ENCODE peak calls at places on chromosomes 4 and X, in four cellular contexts. P is astrocyte of the spinal cord, Z is heart right ventricle, O is transverse colon. J is an unnamed sample.
A peak's percentile ranks its signal among the peaks of the same experiment; 100 is the strongest.

GRCh38 chrX:102745513-102746133 is 25.1 kb downstream of the GPRASP3 start:
- DNase-seq in Z (no peak), P (peak; percentile 6), O (no peak), J (no peak)

GRCh38 chr4:41878991-41879491 is 56.2 kb upstream of the TMEM33 start:
- DNase-seq in O (no peak), Z (no peak), P (no peak), J (no peak)

GRCh38 chrX:141439651-141440050 is 144.9 kb downstream of the SPANXA1 start:
- DNase-seq in O (no peak), P (no peak), Z (no peak), J (no peak)

GRCh38 chr4:80202784-80203553 is 5.7 kb downstream of the PRDM8 start:
- DNase-seq in Z (no peak), P (no peak), O (peak; percentile 53), J (no peak)

GRCh38 chr4:25032126-25032525 is 1.4 kb upstream of the LGI2 start:
- DNase-seq in O (no peak), P (peak; percentile 10), Z (no peak), J (no peak)

GRCh38 chrX:49063715-49064114 is 4.9 kb downstream of the CCDC120 start:
- DNase-seq in O (no peak), Z (no peak), P (no peak), J (no peak)

GRCh38 chrX:120457766-120458180 is 11.3 kb downstream of the LAMP2 start:
- DNase-seq in O (no peak), P (peak; percentile 84), Z (no peak), J (no peak)

GRCh38 chr4:75710246-75710645 is 14.1 kb upstream of the USO1 start:
- DNase-seq in O (no peak), Z (no peak), P (peak; percentile 18), J (no peak)

GRCh38 chrX:48676893-48677270 is 6.7 kb upstream of the WAS start:
- DNase-seq in Z (no peak), O (peak; percentile 27), P (no peak), J (no peak)

GRCh38 chr4:8281519-8282133 is 12.1 kb downstream of the HTRA3 start:
- DNase-seq in Z (peak; percentile 69), O (peak; percentile 33), P (peak; percentile 87), J (no peak)

GRCh38 chr4:184466634-184467033 is 7.7 kb downstream of the IRF2 start:
- DNase-seq in P (no peak), Z (no peak), O (no peak), J (no peak)

GRCh38 chrX:71541546-71542022 is 8.7 kb downstream of the OGT start:
- DNase-seq in Z (no peak), O (no peak), P (peak; percentile 52), J (no peak)

GRCh38 chrX:38935561-38935960 is 134.3 kb downstream of the MID1IP1 start:
- DNase-seq in O (no peak), P (no peak), Z (no peak), J (peak; percentile 18)

GRCh38 chrX:144790148-144790547 is 457.2 kb upstream of the SPANXN1 start:
- DNase-seq in O (no peak), P (no peak), Z (no peak), J (no peak)

GRCh38 chr4:113732923-113733527 is 28.5 kb downstream of the CAMK2D start:
- DNase-seq in P (no peak), O (no peak), Z (no peak), J (no peak)

GRCh38 chr4:2183394-2183793 is 58.5 kb downstream of the HAUS3 start:
- DNase-seq in P (no peak), Z (no peak), O (no peak), J (no peak)

GRCh38 chr4:44256414-44256813 is 192.2 kb downstream of the KCTD8 start:
- DNase-seq in P (no peak), Z (no peak), O (no peak), J (no peak)

GRCh38 chrX:85379174-85379907 is at the start of gene POF1B:
- DNase-seq in O (peak; percentile 86), Z (peak; percentile 3), P (no peak), J (no peak)

GRCh38 chrX:115189646-115190635 is 731 bp downstream of the RBMXL3 start:
- DNase-seq in P (no peak), O (no peak), Z (no peak), J (no peak)

GRCh38 chrX:40088803-40089540 is 8.8 kb downstream of the BCOR start:
- DNase-seq in O (no peak), P (no peak), Z (no peak), J (no peak)
- H3K4me3 ChIP-seq in O (no peak overlapping the region), P (no peak overlapping the region), Z (no peak overlapping the region), J (no peak overlapping the region)

GRCh38 chr4:154416183-154416543 is 75.4 kb downstream of the DCHS2 start:
- DNase-seq in Z (peak; percentile 36), P (no peak), O (peak; percentile 20), J (no peak)
- TF ChIP-seq CTCF in Z (no peak), P (no peak), O (no peak), J (peak; percentile 34)

DNA sequence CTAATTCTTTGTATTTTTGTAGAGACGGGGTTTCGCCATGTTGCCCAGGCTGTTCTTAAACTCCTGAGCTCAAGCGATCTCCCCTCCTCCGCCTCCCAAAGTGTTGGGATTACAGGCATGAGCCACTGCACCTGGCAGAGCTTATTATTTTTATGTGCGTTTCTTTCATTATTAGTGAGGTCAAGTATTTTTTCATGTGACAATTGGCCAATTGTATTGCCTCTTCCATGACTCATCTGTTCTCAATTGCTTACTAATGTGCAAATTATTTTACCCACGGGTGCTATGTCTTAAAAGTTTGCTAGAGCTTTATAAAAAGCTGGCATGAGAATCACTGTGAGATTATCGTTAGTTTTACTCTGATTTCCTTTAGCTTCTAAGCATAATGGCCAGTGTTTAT is 13.0 kb upstream of the ARX start:
- DNase-seq in P (peak; percentile 40), Z (no peak), O (no peak), J (no peak)
- H3K4me3 ChIP-seq in P (no peak overlapping the region), Z (no peak overlapping the region), O (no peak overlapping the region), J (no peak overlapping the region)

GRCh38 chr4:68907230-68907629 is 44.4 kb downstream of the UGT2A3 start:
- DNase-seq in O (no peak), Z (no peak), P (no peak), J (no peak)

GRCh38 chr4:68906238-68907137 is 45.1 kb downstream of the UGT2A3 start:
- DNase-seq in O (no peak), P (no peak), Z (no peak), J (no peak)

GRCh38 chr4:68907788-68908700 is 43.6 kb downstream of the UGT2A3 start:
- DNase-seq in P (no peak), Z (no peak), O (no peak), J (no peak)

GRCh38 chr4:68905598-68906237 is 45.9 kb downstream of the UGT2A3 start:
- DNase-seq in Z (no peak), O (no peak), P (peak; percentile 25), J (no peak)

GRCh38 chr4:68904786-68905185 is 46.8 kb downstream of the UGT2A3 start:
- DNase-seq in P (no peak), O (peak; percentile 25), Z (no peak), J (no peak)
- TF ChIP-seq CTCF in P (peak; percentile 34), O (peak; percentile 25), Z (no peak), J (peak; percentile 21)

DNA sequence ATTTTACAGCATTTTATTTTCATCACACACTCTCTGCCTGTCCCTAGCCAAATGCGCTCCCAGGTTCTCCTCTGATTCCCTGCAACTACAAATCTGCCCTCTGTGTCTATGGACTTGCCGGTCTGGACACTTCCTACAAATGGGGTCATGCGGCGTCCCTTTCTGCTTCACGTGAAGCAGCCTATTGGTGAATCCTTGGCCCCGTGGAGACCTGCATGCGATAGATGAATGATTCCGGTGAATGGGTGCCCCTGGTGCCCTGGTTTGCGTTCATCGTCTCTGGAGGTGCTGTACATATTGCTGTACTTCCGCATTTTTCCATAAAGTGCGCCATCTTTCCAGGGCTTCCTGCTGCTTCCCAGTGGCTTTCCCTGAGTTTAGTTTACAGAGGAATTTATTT is 27.5 kb upstream of the CLCN4 start:
- DNase-seq in Z (no peak), P (no peak), O (no peak), J (no peak)
- H3K4me3 ChIP-seq in Z (no peak overlapping the region), P (no peak overlapping the region), O (no peak overlapping the region), J (no peak overlapping the region)

GRCh38 chr4:117702353-117702752 is 331.9 kb upstream of the NDST3 start:
- DNase-seq in O (no peak), Z (no peak), P (no peak), J (no peak)

GRCh38 chr4:117699595-117699994 is 334.7 kb upstream of the NDST3 start:
- DNase-seq in O (no peak), P (no peak), Z (no peak), J (no peak)

GRCh38 chr4:117700111-117700892 is 334.0 kb upstream of the NDST3 start:
- DNase-seq in P (no peak), O (no peak), Z (no peak), J (no peak)
- TF ChIP-seq CTCF in P (no peak), O (no peak), Z (no peak), J (peak; percentile 38)

GRCh38 chr4:159649237-159649636 is 546.4 kb downstream of the RAPGEF2 start:
- DNase-seq in O (no peak), P (no peak), Z (no peak), J (no peak)
- H3K4me3 ChIP-seq in O (no peak overlapping the region), P (no peak overlapping the region), Z (no peak overlapping the region), J (no peak overlapping the region)

GRCh38 chr4:38804654-38805295 is at the start of gene TLR1:
- DNase-seq in P (peak; percentile 74), Z (peak; percentile 19), O (no peak), J (no peak)
- TF ChIP-seq CTCF in P (peak; percentile 52), Z (peak; percentile 58), O (peak; percentile 61), J (peak; percentile 38)

GRCh38 chr4:118265312-118266144 is 87.3 kb downstream of the PRSS12 start:
- DNase-seq in O (peak; percentile 42), Z (no peak), P (no peak), J (no peak)
- H3K4me3 ChIP-seq in O (peak overlapping the region; percentile 57), Z (peak overlapping the region; percentile 31), P (peak overlapping the region; percentile 46), J (peak overlapping the region; percentile 48)

GRCh38 chrX:9997524-9997923 is 30.4 kb downstream of the CLDN34 start:
- DNase-seq in O (no peak), Z (no peak), P (no peak), J (no peak)
- TF ChIP-seq CTCF in O (no peak), Z (no peak), P (no peak), J (no peak)